ENCODE peak calls at places on chromosome 5, in five cellular contexts. F, M, Q, E and R are unnamed samples.

GRCh38 chr5:2017540-2018389 is 135.0 kb upstream of the IRX4 start:
- DNase-seq in E (no peak), F (no peak), M (no peak), Q (no peak), R (no peak)

GRCh38 chr5:110738503-110738811 is 350 bp upstream of the SLC25A46 start:
- DNase-seq in Q (peak), M (peak), F (no peak), E (no peak), R (no peak)

GRCh38 chr5:139470821-139471300 is at the start of gene SMIM33:
- DNase-seq in E (no peak), Q (no peak), F (no peak), M (no peak), R (no peak)

GRCh38 chr5:150213530-150213929 is 23.7 kb downstream of the SLC6A7 start:
- DNase-seq in M (no peak), F (peak), E (no peak), Q (no peak), R (peak)

GRCh38 chr5:93990504-93991085 is 249.2 kb upstream of the POU5F2 start:
- DNase-seq in F (peak), E (no peak), Q (no peak), M (no peak), R (peak)

GRCh38 chr5:33997331-33997983 is 10.4 kb downstream of the AMACR start:
- DNase-seq in F (peak), M (peak), E (peak), Q (no peak), R (peak)

GRCh38 chr5:175831507-175831906 is 39.9 kb upstream of the CPLX2 start:
- DNase-seq in Q (no peak), E (no peak), F (no peak), M (no peak), R (no peak)

GRCh38 chr5:139804800-139805397 is 9.3 kb downstream of the PSD2 start:
- DNase-seq in Q (no peak), F (no peak), M (no peak), E (no peak), R (no peak)